ENCODE peak calls at places on chromosomes 5 and 9, in four cellular contexts. One of them, this sample, is unnamed.

GRCh38 chr9:274101-274500 is 59.4 kb downstream of the DOCK8 start:
- DNase-seq in Peyer's patch: no peak
- DNase-seq in LNCaP clone FGC: no peak
- DNase-seq in pancreas: no peak
- DNase-seq in this sample: no peak

GRCh38 chr9:6671416-6671815 is 25.9 kb upstream of the GLDC start:
- DNase-seq in pancreas: no peak
- DNase-seq in LNCaP clone FGC: no peak
- DNase-seq in Peyer's patch: no peak
- DNase-seq in this sample: no peak

GRCh38 chr9:3241290-3241689 is 284.5 kb downstream of the RFX3 start:
- DNase-seq in Peyer's patch: no peak
- DNase-seq in LNCaP clone FGC: no peak
- DNase-seq in pancreas: no peak
- DNase-seq in this sample: no peak

GRCh38 chr9:126531035-126531571 is 82.6 kb upstream of the LMX1B start:
- DNase-seq in LNCaP clone FGC: no peak
- DNase-seq in pancreas: no peak
- DNase-seq in Peyer's patch: no peak
- DNase-seq in this sample: no peak

GRCh38 chr5:101989659-101990058 is 306.4 kb downstream of the SLCO4C1 start:
- DNase-seq in pancreas: no peak
- DNase-seq in Peyer's patch: no peak
- DNase-seq in LNCaP clone FGC: no peak
- DNase-seq in this sample: no peak

GRCh38 chr9:79471577-79472543 is 99.9 kb upstream of the TLE4 start:
- DNase-seq in Peyer's patch: no peak
- DNase-seq in pancreas: peak; percentile 27
- DNase-seq in LNCaP clone FGC: no peak
- DNase-seq in this sample: peak; percentile 75

GRCh38 chr5:90547072-90547536 is 11.5 kb upstream of the ADGRV1 start:
- DNase-seq in Peyer's patch: no peak
- DNase-seq in pancreas: no peak
- DNase-seq in LNCaP clone FGC: no peak
- DNase-seq in this sample: no peak

GRCh38 chr9:21741151-21741550 is 61.3 kb upstream of the MTAP start:
- DNase-seq in Peyer's patch: no peak
- DNase-seq in pancreas: no peak
- DNase-seq in LNCaP clone FGC: no peak
- DNase-seq in this sample: no peak

GRCh38 chr9:37995348-37995737 is 73.7 kb downstream of the SHB start:
- DNase-seq in LNCaP clone FGC: no peak
- DNase-seq in pancreas: peak; percentile 38
- DNase-seq in Peyer's patch: no peak
- DNase-seq in this sample: no peak

GRCh38 chr9:37996812-37997202 is 72.2 kb downstream of the SHB start:
- DNase-seq in LNCaP clone FGC: no peak
- DNase-seq in pancreas: no peak
- DNase-seq in Peyer's patch: no peak
- DNase-seq in this sample: no peak

GRCh38 chr9:37992924-37993349 is 76.1 kb downstream of the SHB start:
- DNase-seq in Peyer's patch: peak; percentile 7
- DNase-seq in LNCaP clone FGC: no peak
- DNase-seq in pancreas: no peak
- DNase-seq in this sample: peak; percentile 41

GRCh38 chr9:37996050-37996811 is 72.8 kb downstream of the SHB start:
- DNase-seq in Peyer's patch: peak; percentile 36
- DNase-seq in pancreas: peak; percentile 54
- DNase-seq in LNCaP clone FGC: no peak
- DNase-seq in this sample: no peak

GRCh38 chr9:37994639-37995347 is 74.2 kb downstream of the SHB start:
- DNase-seq in pancreas: peak; percentile 65
- DNase-seq in Peyer's patch: peak; percentile 62
- DNase-seq in LNCaP clone FGC: no peak
- DNase-seq in this sample: peak; percentile 54
- TF ChIP-seq CTCF in pancreas: no peak
- TF ChIP-seq CTCF in Peyer's patch: no peak
- TF ChIP-seq CTCF in LNCaP clone FGC: no peak
- TF ChIP-seq CTCF in this sample: no peak

DNA sequence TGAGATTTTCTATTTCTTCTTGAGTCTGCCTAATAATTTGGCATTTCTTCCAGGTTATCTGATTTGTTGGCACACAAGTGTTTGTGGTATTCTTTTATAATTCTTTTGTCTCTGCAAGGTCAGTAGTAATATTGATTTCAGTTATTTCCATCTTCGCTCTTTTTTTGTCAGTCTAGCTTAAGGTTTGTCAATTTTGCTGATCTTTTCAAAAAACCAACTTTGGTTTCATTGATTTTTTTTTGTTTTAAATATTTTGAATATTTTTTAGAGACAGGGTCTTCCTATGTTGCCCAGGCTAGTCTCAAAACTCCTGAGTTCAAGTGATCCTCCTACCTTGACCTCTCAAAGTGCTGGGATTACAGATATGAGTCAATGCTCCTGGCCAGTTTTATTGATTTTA is 162.8 kb downstream of the BARX1 start:
- DNase-seq in pancreas: no peak
- DNase-seq in Peyer's patch: no peak
- DNase-seq in LNCaP clone FGC: no peak
- DNase-seq in this sample: no peak
- TF ChIP-seq CTCF in pancreas: no peak
- TF ChIP-seq CTCF in Peyer's patch: no peak
- TF ChIP-seq CTCF in LNCaP clone FGC: no peak
- TF ChIP-seq CTCF in this sample: no peak

GRCh38 chr5:149406203-149406978 is 27.3 kb upstream of the IL17B start:
- DNase-seq in LNCaP clone FGC: no peak
- DNase-seq in Peyer's patch: no peak
- DNase-seq in pancreas: no peak
- DNase-seq in this sample: peak; percentile 66
- TF ChIP-seq CTCF in LNCaP clone FGC: no peak
- TF ChIP-seq CTCF in Peyer's patch: no peak
- TF ChIP-seq CTCF in pancreas: no peak
- TF ChIP-seq CTCF in this sample: no peak

GRCh38 chr5:179530069-179530998 is 20.0 kb upstream of the RUFY1 start:
- DNase-seq in Peyer's patch: peak; percentile 73
- DNase-seq in pancreas: peak; percentile 68
- DNase-seq in LNCaP clone FGC: no peak
- DNase-seq in this sample: no peak
- TF ChIP-seq CTCF in Peyer's patch: peak; percentile 21
- TF ChIP-seq CTCF in pancreas: no peak
- TF ChIP-seq CTCF in LNCaP clone FGC: no peak
- TF ChIP-seq CTCF in this sample: no peak

GRCh38 chr5:2709996-2710689 is 41.3 kb downstream of the IRX2 start:
- DNase-seq in Peyer's patch: no peak
- DNase-seq in pancreas: no peak
- DNase-seq in LNCaP clone FGC: no peak
- DNase-seq in this sample: no peak
- TF ChIP-seq CTCF in Peyer's patch: no peak
- TF ChIP-seq CTCF in pancreas: no peak
- TF ChIP-seq CTCF in LNCaP clone FGC: no peak
- TF ChIP-seq CTCF in this sample: no peak

GRCh38 chr5:20572560-20572959 is 584.6 kb upstream of the CDH18 start:
- DNase-seq in pancreas: no peak
- DNase-seq in LNCaP clone FGC: no peak
- DNase-seq in Peyer's patch: no peak
- DNase-seq in this sample: no peak
- TF ChIP-seq CTCF in pancreas: no peak
- TF ChIP-seq CTCF in LNCaP clone FGC: peak; percentile 13
- TF ChIP-seq CTCF in Peyer's patch: no peak
- TF ChIP-seq CTCF in this sample: no peak

DNA sequence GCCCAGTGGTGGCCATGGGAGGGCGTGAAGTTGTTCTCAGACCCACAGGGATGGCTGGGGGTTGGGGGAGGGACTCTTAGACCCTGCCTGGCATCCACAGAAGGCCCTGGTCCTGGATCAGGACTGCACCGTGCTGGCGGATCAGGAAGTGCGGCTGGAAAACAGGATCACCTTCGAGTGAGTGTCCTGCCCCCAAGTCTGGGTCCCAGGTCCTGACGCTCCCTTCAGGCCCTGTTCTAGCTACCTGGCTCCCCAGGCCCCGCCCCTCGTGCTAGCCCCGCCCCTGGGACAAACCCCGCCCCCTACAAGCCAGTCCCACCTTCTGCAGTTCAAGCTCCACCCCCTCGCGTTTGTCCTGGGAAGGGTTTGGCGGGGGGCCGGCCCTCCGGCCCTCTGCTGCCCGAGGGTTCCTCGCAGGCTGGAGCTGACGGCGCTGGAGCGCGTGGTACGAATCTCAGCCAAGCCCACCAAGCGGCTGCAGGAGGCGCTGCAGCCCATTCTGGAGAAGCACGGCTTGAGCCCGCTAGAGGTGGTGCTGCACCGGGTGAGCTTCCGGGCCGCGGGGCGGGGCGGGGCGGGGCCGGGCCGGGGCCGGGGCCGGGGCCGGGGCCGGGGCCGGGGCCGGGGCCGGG is 12.9 kb downstream of the RGS14 start:
- DNase-seq in pancreas: peak; percentile 98
- DNase-seq in LNCaP clone FGC: peak; percentile 70
- DNase-seq in Peyer's patch: peak; percentile 93
- DNase-seq in this sample: peak; percentile 39
- TF ChIP-seq CTCF in pancreas: no peak
- TF ChIP-seq CTCF in LNCaP clone FGC: peak; percentile 49
- TF ChIP-seq CTCF in Peyer's patch: peak; percentile 67
- TF ChIP-seq CTCF in this sample: peak; percentile 34

DNA sequence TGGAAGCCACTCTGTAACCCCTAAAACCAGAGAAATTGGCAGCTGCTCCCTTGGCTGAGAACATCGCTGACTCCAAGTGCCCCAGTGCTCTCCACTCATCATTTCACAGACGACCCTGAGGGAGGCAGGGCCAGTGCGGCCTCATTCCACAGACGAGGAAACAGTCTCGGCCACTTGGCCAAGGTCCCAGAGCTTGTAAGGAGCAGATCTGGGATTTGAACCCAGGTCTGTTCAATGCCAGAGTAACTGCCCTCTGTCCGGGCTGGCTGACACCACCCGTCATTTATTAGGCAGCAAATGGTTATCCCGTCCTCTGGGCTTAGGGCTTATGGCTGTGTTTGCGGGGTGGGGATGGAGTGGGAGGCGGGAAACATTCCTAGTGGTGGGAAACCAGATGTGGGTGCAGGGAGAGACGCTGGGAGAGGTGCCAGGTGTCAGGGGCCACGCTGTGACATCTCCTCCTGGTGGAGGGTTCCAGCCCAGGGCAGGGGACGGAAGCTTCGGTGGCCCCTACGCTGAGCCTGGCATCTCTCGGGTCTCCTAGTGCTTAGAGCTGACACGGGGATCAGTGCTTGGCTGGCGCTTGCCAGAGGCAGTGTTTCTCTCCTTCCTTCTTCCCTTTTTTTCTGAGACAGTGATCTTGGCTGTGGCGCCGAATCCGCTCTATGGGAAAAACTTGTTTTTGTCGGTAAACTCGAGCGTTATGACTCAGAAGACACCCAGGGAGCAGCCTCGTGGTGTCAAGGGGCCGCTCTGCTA is 20.1 kb upstream of the IER5L start:
- DNase-seq in LNCaP clone FGC: no peak
- DNase-seq in Peyer's patch: no peak
- DNase-seq in pancreas: no peak
- DNase-seq in this sample: peak; percentile 62
- TF ChIP-seq CTCF in LNCaP clone FGC: no peak
- TF ChIP-seq CTCF in Peyer's patch: no peak
- TF ChIP-seq CTCF in pancreas: no peak
- TF ChIP-seq CTCF in this sample: no peak

GRCh38 chr9:134024828-134025605 is at the start of gene BRD3OS:
- DNase-seq in pancreas: peak; percentile 99
- DNase-seq in Peyer's patch: peak; percentile 98
- DNase-seq in LNCaP clone FGC: peak; percentile 97
- DNase-seq in this sample: peak; percentile 91

GRCh38 chr9:134024393-134024792 is 888 bp upstream of the BRD3OS start:
- DNase-seq in pancreas: no peak
- DNase-seq in LNCaP clone FGC: no peak
- DNase-seq in Peyer's patch: no peak
- DNase-seq in this sample: no peak

GRCh38 chr9:134026981-134027380 is 1.7 kb downstream of the BRD3OS start:
- DNase-seq in Peyer's patch: no peak
- DNase-seq in LNCaP clone FGC: no peak
- DNase-seq in pancreas: no peak
- DNase-seq in this sample: no peak

GRCh38 chr9:134026561-134026960 is 1.3 kb downstream of the BRD3OS start:
- DNase-seq in Peyer's patch: no peak
- DNase-seq in pancreas: peak; percentile 78
- DNase-seq in LNCaP clone FGC: no peak
- DNase-seq in this sample: no peak

DNA sequence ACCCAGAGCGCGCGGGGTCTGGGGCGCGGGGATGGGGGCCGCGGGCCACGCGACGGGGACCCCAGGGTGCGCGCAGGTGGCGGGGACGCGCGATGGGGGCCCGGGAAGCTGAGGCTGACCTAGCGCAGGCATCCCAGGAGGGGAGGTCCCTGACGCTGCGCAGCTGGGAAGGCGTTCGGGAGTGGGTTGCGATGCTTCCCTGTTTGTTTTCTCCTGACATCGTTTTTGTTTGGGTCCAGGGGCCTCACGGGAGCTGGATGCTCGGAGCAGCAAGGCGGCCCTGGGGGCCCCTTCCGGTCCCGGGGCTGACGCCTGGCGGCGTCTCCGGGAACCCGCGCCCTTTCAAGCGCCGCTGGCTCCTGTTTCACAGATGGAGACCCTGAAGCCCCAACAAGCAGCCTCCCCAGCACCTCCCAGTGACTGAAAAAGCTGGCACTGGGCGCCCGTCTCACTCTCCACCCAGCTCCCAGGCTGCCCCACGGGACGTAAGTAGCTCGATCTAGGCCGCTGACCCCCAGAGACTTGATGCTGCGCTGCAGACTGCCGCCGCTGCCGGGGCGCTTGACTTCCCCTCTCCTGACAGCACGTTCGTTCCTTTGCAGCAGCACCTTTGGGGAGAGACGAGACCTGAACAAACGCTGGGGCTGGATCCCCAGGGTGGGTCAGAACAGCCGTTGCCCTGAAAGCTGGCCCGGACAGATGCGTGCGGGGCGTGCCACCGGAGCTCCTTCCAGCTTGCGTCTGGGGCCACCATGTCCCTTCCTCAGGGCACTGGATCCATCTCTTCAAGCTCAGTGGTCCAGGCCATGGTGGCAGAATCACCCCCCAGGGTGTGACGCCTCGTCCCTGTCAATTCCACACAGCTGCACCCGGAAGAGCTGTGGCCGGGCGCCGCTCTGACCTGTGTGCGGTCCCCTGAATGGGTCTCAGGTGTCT is 593 bp downstream of the BRD3OS start:
- DNase-seq in LNCaP clone FGC: no peak
- DNase-seq in Peyer's patch: no peak
- DNase-seq in pancreas: peak; percentile 83
- DNase-seq in this sample: no peak
- TF ChIP-seq CTCF in LNCaP clone FGC: no peak
- TF ChIP-seq CTCF in Peyer's patch: peak; percentile 8
- TF ChIP-seq CTCF in pancreas: no peak
- TF ChIP-seq CTCF in this sample: no peak

This sample was measured in tibial nerve.